ENCODE peak calls at places on chromosome 16, in five cellular contexts. D, U, X, K and W are unnamed samples.

GRCh38 chr16:56675685-56676210 is 6.1 kb downstream of the MT1H start:
- DNase-seq in D (no peak), U (no peak), X (no peak), K (no peak), W (no peak)

GRCh38 chr16:87853411-87854052 is 15.8 kb downstream of the SLC7A5 start:
- DNase-seq in D (peak), U (peak), X (peak), K (peak), W (peak)

GRCh38 chr16:17457997-17458396 is 12.8 kb downstream of the XYLT1 start:
- DNase-seq in D (no peak), U (no peak), X (no peak), K (no peak), W (no peak)

GRCh38 chr16:85612191-85612800 is 826 bp upstream of the GSE1 start:
- DNase-seq in D (peak), U (peak), X (peak), K (peak), W (peak)

GRCh38 chr16:86195863-86196630 is 297.1 kb downstream of the IRF8 start:
- DNase-seq in D (no peak), U (no peak), X (no peak), K (no peak), W (no peak)

GRCh38 chr16:87657621-87658192 is 55.4 kb downstream of the JPH3 start:
- DNase-seq in D (no peak), U (peak), X (no peak), K (no peak), W (no peak)

GRCh38 chr16:83059237-83059636 is 432.5 kb downstream of the CDH13 start:
- DNase-seq in D (no peak), U (no peak), X (no peak), K (no peak), W (no peak)

GRCh38 chr16:72612271-72612670 is 435.7 kb downstream of the ZFHX3 start:
- DNase-seq in D (no peak), U (peak), X (no peak), K (no peak), W (no peak)

GRCh38 chr16:20023190-20023589 is 50.5 kb downstream of the GPR139 start:
- DNase-seq in D (no peak), U (peak), X (no peak), K (no peak), W (no peak)

GRCh38 chr16:52976539-52977167 is 76.0 kb downstream of the CHD9NB start:
- DNase-seq in D (no peak), U (peak), X (no peak), K (no peak), W (no peak)

GRCh38 chr16:30033270-30033669 is 2.2 kb upstream of the TLCD3B start:
- DNase-seq in D (no peak), U (no peak), X (no peak), K (no peak), W (no peak)

GRCh38 chr16:30032083-30032819 is 1.2 kb upstream of the TLCD3B start:
- DNase-seq in D (no peak), U (peak), X (peak), K (peak), W (peak)

GRCh38 chr16:30030011-30030685 is 923 bp downstream of the TLCD3B start:
- DNase-seq in D (no peak), U (no peak), X (no peak), K (no peak), W (no peak)

GRCh38 chr16:30031477-30031918 is 427 bp upstream of the TLCD3B start:
- DNase-seq in D (no peak), U (no peak), X (no peak), K (no peak), W (no peak)

GRCh38 chr16:30030841-30031413 is at the start of gene TLCD3B:
- DNase-seq in D (no peak), U (no peak), X (no peak), K (no peak), W (no peak)
- TF ChIP-seq CTCF in D (no peak), U (no peak), X (no peak), K (no peak), W (no peak)

GRCh38 chr16:3149630-3150345 is 15.0 kb downstream of the ZNF213 start:
- DNase-seq in D (peak), U (peak), X (peak), K (peak), W (peak)

GRCh38 chr16:3152022-3152272 is 17.1 kb downstream of the ZNF213 start:
- DNase-seq in D (no peak), U (no peak), X (no peak), K (no peak), W (no peak)

GRCh38 chr16:3150346-3151218 is 15.8 kb downstream of the ZNF213 start:
- DNase-seq in D (peak), U (peak), X (peak), K (peak), W (peak)

GRCh38 chr16:3153077-3153368 is 18.2 kb downstream of the ZNF213 start:
- DNase-seq in D (no peak), U (no peak), X (no peak), K (no peak), W (no peak)

GRCh38 chr16:3152273-3153076 is 17.6 kb downstream of the ZNF213 start:
- DNase-seq in D (peak), U (peak), X (peak), K (peak), W (peak)
- TF ChIP-seq CTCF in D (peak), U (peak), X (peak), K (no peak), W (no peak)

GRCh38 chr16:27223226-27223610 is 19.9 kb downstream of the KDM8 start:
- DNase-seq in D (no peak), U (no peak), X (no peak), K (no peak), W (no peak)
- TF ChIP-seq CTCF in D (no peak), U (peak), X (no peak), K (no peak), W (no peak)

DNA sequence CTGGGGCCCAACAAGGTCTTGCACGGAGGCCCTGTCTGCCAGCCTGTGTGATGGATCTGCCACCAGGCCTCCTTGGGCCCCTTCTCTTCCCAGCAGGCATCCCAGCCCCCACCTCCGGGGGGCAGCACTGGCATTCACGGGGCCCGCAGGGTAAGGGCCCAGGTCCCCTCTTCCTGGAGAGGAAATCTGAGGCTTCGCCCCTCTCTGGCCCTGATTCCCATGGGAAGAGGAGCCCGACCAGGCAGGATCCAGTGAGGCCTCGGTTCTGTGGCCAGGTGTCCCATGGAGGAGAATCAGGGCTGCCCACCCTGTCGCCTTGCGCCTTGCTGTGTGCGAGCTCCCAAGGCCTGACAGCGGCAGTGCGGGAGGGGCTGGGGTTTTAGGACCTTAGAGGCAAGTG is 48.4 kb downstream of the PDPK1 start:
- DNase-seq in D (no peak), U (no peak), X (no peak), K (no peak), W (no peak)
- TF ChIP-seq CTCF in D (peak), U (peak), X (no peak), K (no peak), W (no peak)

DNA sequence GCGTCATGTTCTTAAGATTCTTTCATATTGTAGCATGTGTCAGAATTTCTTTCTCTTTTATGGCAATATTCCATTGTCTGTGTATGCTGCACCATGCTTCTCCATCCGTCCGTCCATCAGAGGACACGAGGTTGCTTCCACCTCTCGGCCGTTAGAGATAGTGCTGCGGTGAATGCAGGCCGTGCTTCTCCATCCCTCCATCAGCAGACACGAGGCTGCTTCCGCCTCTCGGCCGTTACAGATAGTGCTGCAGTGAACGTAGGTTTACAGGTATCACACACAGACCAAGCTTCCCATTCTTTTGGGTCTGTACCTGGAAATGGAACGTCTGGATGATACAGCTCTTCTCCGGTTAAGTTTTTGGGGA is 113.5 kb downstream of the CMIP start:
- DNase-seq in D (no peak), U (no peak), X (no peak), K (no peak), W (no peak)
- TF ChIP-seq CTCF in D (no peak), U (no peak), X (no peak), K (no peak), W (no peak)

GRCh38 chr16:67820608-67821259 is 14.0 kb downstream of the TSNAXIP1 start:
- DNase-seq in D (no peak), U (no peak), X (no peak), K (no peak), W (no peak)
- TF ChIP-seq CTCF in D (no peak), U (no peak), X (no peak), K (no peak), W (no peak)